ENCODE peak calls at places on chromosome 11, in six cellular contexts. M is pancreas; S is CD4-positive, alpha-beta memory T cell; J is suprapubic skin; X is body of pancreas; E is GM12865. L is an unnamed sample.
A peak's percentile ranks its signal among the peaks of the same experiment; 100 is the strongest.

GRCh38 chr11:47269829-47270305 is at the start of gene MADD:
- DNase-seq in E (peak; percentile 96), J (peak; percentile 89), S (peak; percentile 91), M (peak; percentile 93), X (peak; percentile 91), L (peak; percentile 88)

GRCh38 chr11:45252134-45252856 is 33.8 kb downstream of the SYT13 start:
- DNase-seq in X (peak; percentile 79), S (no peak), E (peak; percentile 57), M (peak; percentile 85), J (no peak), L (no peak)

GRCh38 chr11:111819161-111820058 is 52.0 kb downstream of the ALG9 start:
- DNase-seq in S (no peak), J (no peak), E (no peak), X (peak; percentile 60), M (no peak), L (no peak)

GRCh38 chr11:23585700-23586099 is 725.4 kb upstream of the CCDC179 start:
- DNase-seq in S (no peak), M (no peak), X (no peak), E (no peak), J (no peak), L (no peak)

GRCh38 chr11:120331301-120331966 is 4.8 kb upstream of the ARHGEF12 start:
- DNase-seq in J (no peak), X (peak; percentile 71), E (no peak), S (no peak), M (no peak), L (no peak)

GRCh38 chr11:102345923-102346322 is 1.1 kb upstream of the BIRC2 start:
- DNase-seq in S (peak; percentile 53), J (no peak), X (no peak), M (no peak), E (peak; percentile 57), L (no peak)

GRCh38 chr11:122656631-122657101 is 1.1 kb downstream of the UBASH3B start:
- DNase-seq in S (peak; percentile 52), X (peak; percentile 44), E (peak; percentile 4), J (peak; percentile 80), M (peak; percentile 77), L (peak; percentile 45)

GRCh38 chr11:831132-831864 is 1.5 kb upstream of the CD151 start:
- DNase-seq in S (no peak), J (no peak), M (peak; percentile 85), E (no peak), X (no peak), L (no peak)

GRCh38 chr11:77322506-77322905 is 21.0 kb upstream of the GDPD4 start:
- DNase-seq in X (peak; percentile 62), J (no peak), M (no peak), S (no peak), E (no peak), L (no peak)

GRCh38 chr11:59616396-59616982 is 915 bp upstream of the OSBP start:
- DNase-seq in E (no peak), M (peak; percentile 96), J (peak; percentile 99), X (no peak), S (no peak), L (no peak)

GRCh38 chr11:69889400-69890372 is 70.5 kb upstream of the FGF3 start:
- DNase-seq in M (peak; percentile 16), S (no peak), J (no peak), E (no peak), X (no peak), L (no peak)

GRCh38 chr11:104973616-104974015 is 5.2 kb upstream of the CASP4 start:
- DNase-seq in E (no peak), M (no peak), X (no peak), J (no peak), S (no peak), L (no peak)

GRCh38 chr11:2794947-2795346 is 90.6 kb downstream of the CDKN1C start:
- DNase-seq in X (peak; percentile 8), M (peak; percentile 64), J (peak; percentile 65), S (no peak), E (no peak), L (no peak)

GRCh38 chr11:93842461-93842860 is 8.0 kb downstream of the VSTM5 start:
- DNase-seq in M (no peak), X (no peak), J (no peak), E (no peak), S (no peak), L (no peak)

GRCh38 chr11:58618215-58618614 is 4.2 kb upstream of the CNTF start:
- DNase-seq in X (peak; percentile 35), M (no peak), J (no peak), E (no peak), S (no peak), L (no peak)

GRCh38 chr11:14537134-14537599 is 17.0 kb upstream of the PSMA1 start:
- DNase-seq in X (peak; percentile 60), S (peak; percentile 49), E (peak; percentile 55), M (no peak), J (no peak), L (peak; percentile 20)

GRCh38 chr11:73383249-73384126 is 7.3 kb downstream of the RELT start:
- DNase-seq in J (no peak), E (peak; percentile 54), X (no peak), S (peak; percentile 22), M (no peak), L (no peak)

GRCh38 chr11:117870176-117870952 is 6.1 kb downstream of the FXYD6 start:
- DNase-seq in S (no peak), E (no peak), M (peak; percentile 37), X (peak; percentile 28), J (no peak), L (no peak)

GRCh38 chr11:38274031-38274430 is 1676.0 kb upstream of the RAG2 start:
- DNase-seq in J (no peak), S (no peak), M (no peak), X (no peak), E (no peak), L (no peak)

GRCh38 chr11:721913-722811 is 16.1 kb downstream of the EPS8L2 start:
- DNase-seq in X (no peak), M (peak; percentile 80), E (peak; percentile 65), S (peak; percentile 67), J (no peak), L (peak; percentile 70)

GRCh38 chr11:13143486-13144297 is 133.9 kb upstream of the BMAL1 start:
- DNase-seq in X (no peak), M (no peak), J (no peak), E (peak; percentile 13), S (no peak), L (no peak)

GRCh38 chr11:19951558-19952083 is 208.7 kb downstream of the DBX1 start:
- DNase-seq in J (no peak), S (no peak), E (peak; percentile 75), M (no peak), X (no peak), L (no peak)

GRCh38 chr11:62895501-62895900 is 14.8 kb downstream of the SLC3A2 start:
- DNase-seq in S (no peak), X (no peak), E (no peak), M (no peak), J (no peak), L (no peak)

DNA sequence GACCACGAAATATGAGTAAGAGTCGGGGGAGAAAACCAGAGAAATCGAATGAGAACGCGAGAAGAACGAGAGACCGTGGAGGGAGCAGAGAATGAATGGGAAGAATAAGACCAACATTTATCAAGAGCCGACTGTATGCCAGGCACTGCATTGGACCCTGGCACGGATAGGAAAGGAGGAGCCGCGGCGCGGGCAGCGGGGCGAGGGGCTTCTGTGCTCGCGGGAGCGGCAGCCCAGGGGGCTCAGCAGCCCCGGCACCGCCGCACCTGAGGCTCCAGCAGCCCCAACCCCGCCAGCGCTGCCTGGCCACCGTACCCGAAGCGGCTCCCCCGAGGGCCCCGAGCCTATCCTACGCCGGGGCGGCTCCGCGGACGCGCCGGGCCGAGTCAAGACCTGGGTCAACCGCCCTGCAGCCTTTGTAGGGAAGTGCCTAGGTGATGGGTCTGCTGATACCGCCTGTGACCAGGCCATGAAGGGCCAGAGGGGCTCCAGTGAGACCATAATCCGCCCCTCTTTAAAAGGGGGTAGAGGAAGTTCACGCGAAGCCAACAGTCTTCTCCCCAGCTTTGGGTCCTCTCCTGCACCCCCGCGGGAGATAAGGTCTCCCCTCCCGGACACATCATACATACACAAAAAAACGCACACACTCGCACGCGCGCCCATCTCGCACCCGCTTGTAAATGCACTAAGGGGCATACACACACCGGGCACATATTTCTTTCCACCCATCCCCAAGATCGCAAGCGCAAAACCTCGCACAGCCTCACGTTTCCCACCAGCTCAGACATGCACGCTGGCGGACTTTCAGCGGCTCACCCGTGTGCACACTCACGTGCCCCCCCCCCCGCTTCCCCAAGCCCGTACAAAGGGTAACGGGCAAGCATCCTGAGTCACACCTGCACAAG is 964 bp upstream of the RTN4RL2 start:
- DNase-seq in J (no peak), X (peak; percentile 42), S (no peak), E (no peak), M (no peak), L (no peak)
- H3K4me3 ChIP-seq in J (peak overlapping the region; percentile 46), X (no peak overlapping the region), S (peak overlapping the region; percentile 44), E (peak overlapping the region; percentile 53), M (peak overlapping the region; percentile 52), L (peak overlapping the region; percentile 62)

DNA sequence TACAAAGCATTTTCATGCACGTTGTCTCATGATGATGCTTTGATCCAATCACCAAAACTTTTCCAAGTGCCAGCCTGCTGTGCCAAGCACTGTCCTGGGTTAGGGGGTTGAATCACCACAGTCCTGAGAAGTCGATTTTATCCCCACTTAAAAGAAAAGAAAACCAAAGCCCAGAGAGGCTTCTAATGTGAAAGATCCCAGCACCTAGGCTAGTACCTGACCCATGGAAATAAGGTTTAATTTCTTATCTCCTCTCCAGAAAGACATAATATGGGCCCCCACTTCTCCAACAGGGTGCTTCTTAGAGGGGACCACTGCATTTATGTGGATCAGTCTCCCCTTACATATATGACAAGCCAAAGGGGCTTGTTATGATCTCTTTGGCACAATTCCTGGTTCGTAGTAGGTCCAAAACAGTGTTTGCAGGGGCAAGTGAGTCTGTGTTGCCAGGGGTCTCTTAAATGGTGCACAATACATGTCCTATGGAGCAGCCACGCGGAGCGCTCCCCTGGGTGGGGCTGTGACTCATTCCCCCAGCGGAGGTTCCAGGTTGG is 1.9 kb upstream of the BCL9L start:
- DNase-seq in E (no peak), X (no peak), M (no peak), J (no peak), S (no peak), L (no peak)
- H3K4me3 ChIP-seq in E (no peak overlapping the region), X (no peak overlapping the region), M (peak overlapping the region; percentile 70), J (peak overlapping the region; percentile 77), S (no peak overlapping the region), L (no peak overlapping the region)

DNA sequence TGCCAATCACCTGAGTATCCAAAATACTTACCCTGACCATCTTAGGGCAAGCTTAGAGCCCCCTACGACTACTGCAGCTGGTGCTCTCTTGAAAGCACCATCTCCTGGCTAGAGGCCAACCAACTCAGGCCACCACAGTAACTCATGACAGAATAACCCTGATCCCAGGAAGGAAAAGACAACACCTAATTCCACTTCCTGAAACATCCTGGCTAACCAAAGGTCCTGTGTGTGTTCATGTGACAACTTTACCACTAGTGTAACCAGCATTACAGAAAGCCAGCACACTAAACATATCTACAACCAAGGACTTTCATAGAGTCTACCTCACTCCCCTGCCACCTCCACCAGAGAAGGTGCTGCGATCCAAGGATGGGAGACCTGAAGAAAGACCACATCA is 17.4 kb upstream of the TMEM45B start:
- DNase-seq in M (no peak), X (no peak), S (no peak), J (no peak), E (no peak), L (no peak)
- H3K4me3 ChIP-seq in M (no peak overlapping the region), X (no peak overlapping the region), S (no peak overlapping the region), J (no peak overlapping the region), E (no peak overlapping the region), L (no peak overlapping the region)

DNA sequence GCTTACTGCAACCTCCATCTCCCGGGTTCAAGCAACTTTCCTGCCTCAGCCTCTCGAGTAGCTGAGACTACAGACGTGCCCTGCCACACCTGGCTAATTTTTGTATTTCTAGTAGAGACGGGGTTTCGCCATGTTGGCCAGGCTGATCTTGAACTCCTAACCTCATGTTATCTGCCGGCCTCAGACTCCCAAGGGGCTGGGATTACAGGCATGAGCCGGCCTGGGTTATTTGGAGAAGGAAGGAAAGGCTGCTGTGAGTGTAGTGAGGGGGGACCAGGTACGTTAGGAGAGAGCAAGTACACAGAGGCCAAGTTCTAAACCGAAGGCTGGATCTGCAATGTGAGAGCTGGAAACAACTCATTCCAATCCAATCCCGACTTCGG is 453 bp downstream of the BATF2 start:
- DNase-seq in S (no peak), M (no peak), X (peak; percentile 18), J (no peak), E (no peak), L (no peak)
- H3K4me3 ChIP-seq in S (no peak overlapping the region), M (peak overlapping the region; percentile 50), X (peak overlapping the region; percentile 37), J (peak overlapping the region; percentile 30), E (no peak overlapping the region), L (no peak overlapping the region)